ENCODE peak calls at places on chromosomes 13 and 19, in eight cellular contexts. V is GM04503; Q is CD4-positive, alpha-beta T cell; H is mesenchymal stem cell; S is activated naive CD8-positive, alpha-beta T cell treated with anti-CD3 and anti-CD28 coated beads, Interleukin-2, amount 50 U/mL, for 24 hours; U is CD8-positive, alpha-beta T cell; B is stimulated activated CD4-positive, alpha-beta T cell treated with anti-CD3 and anti-CD28 coated beads, Interleukin-12 subunit alpha, Interleukin-12 subunit beta, amount 100 ng/mL, for 4 hours; Z is lower leg skin. M is an unnamed sample.

GRCh38 chr19:19064811-19065745 is 1.3 kb downstream of the SLC25A42 start:
- DNase-seq in V (no peak), Q (no peak), H (peak), S (peak), U (peak), B (peak), Z (no peak), M (peak)

GRCh38 chr13:24083141-24083540 is 77.4 kb upstream of the SPATA13 start:
- DNase-seq in V (no peak), Q (no peak), H (no peak), S (no peak), U (no peak), B (no peak), Z (no peak), M (no peak)

GRCh38 chr13:23969672-23970071 is 72.4 kb upstream of the C1QTNF9B start:
- DNase-seq in V (no peak), Q (no peak), H (peak), S (no peak), U (no peak), B (no peak), Z (no peak), M (peak)

GRCh38 chr13:75798353-75799245 is 162.5 kb downstream of the LMO7 start:
- DNase-seq in V (peak), Q (no peak), H (no peak), S (no peak), U (no peak), B (no peak), Z (no peak), M (peak)

GRCh38 chr13:108961542-108962125 is 332.2 kb downstream of the MYO16 start:
- DNase-seq in V (no peak), Q (no peak), H (peak), S (no peak), U (peak), B (no peak), Z (no peak), M (peak)

GRCh38 chr13:62337109-62337880 is 921.6 kb upstream of the PCDH20 start:
- DNase-seq in V (no peak), Q (no peak), H (no peak), S (no peak), U (no peak), B (no peak), Z (no peak), M (no peak)

GRCh38 chr19:5627395-5627904 is 4.6 kb downstream of the SAFB start:
- DNase-seq in V (no peak), Q (no peak), H (peak), S (peak), U (no peak), B (peak), Z (peak), M (peak)

GRCh38 chr13:38590796-38591507 is 95.9 kb upstream of the FREM2 start:
- DNase-seq in V (no peak), Q (no peak), H (no peak), S (no peak), U (no peak), B (no peak), Z (no peak), M (no peak)

GRCh38 chr19:46704379-46705076 is 12.4 kb downstream of the PRKD2 start:
- DNase-seq in V (no peak), Q (peak), H (peak), S (peak), U (peak), B (peak), Z (peak), M (peak)

GRCh38 chr19:17931532-17932191 is 1.2 kb upstream of the CCDC124 start:
- DNase-seq in V (no peak), Q (no peak), H (peak), S (peak), U (no peak), B (no peak), Z (no peak), M (no peak)

M was measured in fibroblast of villous mesenchyme.